ENCODE peak calls at places on chromosomes 3 and 15, in eight cellular contexts. One of them, this sample, is unnamed.

GRCh38 chr3:66253790-66254620 is 33.2 kb downstream of the SLC25A26 start:
- DNase-seq in thoracic aorta: no peak
- DNase-seq in CD8-positive, alpha-beta T cell: no peak
- DNase-seq in H1: no peak
- DNase-seq in neural progenitor cell: peak; percentile 12
- DNase-seq in vagina: no peak
- DNase-seq in transverse colon: no peak
- DNase-seq in fibroblast of mammary gland: peak; percentile 64
- DNase-seq in this sample: no peak

GRCh38 chr3:71537211-71537611 is 46.3 kb downstream of the FOXP1 start:
- DNase-seq in thoracic aorta: peak; percentile 42
- DNase-seq in CD8-positive, alpha-beta T cell: no peak
- DNase-seq in H1: no peak
- DNase-seq in neural progenitor cell: no peak
- DNase-seq in vagina: no peak
- DNase-seq in transverse colon: no peak
- DNase-seq in fibroblast of mammary gland: peak; percentile 98
- DNase-seq in this sample: peak; percentile 86

GRCh38 chr3:123758081-123758564 is 126.0 kb downstream of the MYLK start:
- DNase-seq in thoracic aorta: no peak
- DNase-seq in CD8-positive, alpha-beta T cell: no peak
- DNase-seq in H1: peak; percentile 35
- DNase-seq in neural progenitor cell: peak; percentile 33
- DNase-seq in vagina: peak; percentile 16
- DNase-seq in transverse colon: no peak
- DNase-seq in fibroblast of mammary gland: peak; percentile 70
- DNase-seq in this sample: peak; percentile 99

GRCh38 chr15:83012038-83012490 is 625 bp upstream of the C15orf40 start:
- DNase-seq in thoracic aorta: no peak
- DNase-seq in CD8-positive, alpha-beta T cell: no peak
- DNase-seq in H1: no peak
- DNase-seq in neural progenitor cell: no peak
- DNase-seq in vagina: no peak
- DNase-seq in transverse colon: no peak
- DNase-seq in fibroblast of mammary gland: peak; percentile 43
- DNase-seq in this sample: no peak

GRCh38 chr15:47806008-47806407 is 88.7 kb downstream of the SEMA6D start:
- DNase-seq in thoracic aorta: no peak
- DNase-seq in CD8-positive, alpha-beta T cell: no peak
- DNase-seq in H1: no peak
- DNase-seq in neural progenitor cell: no peak
- DNase-seq in vagina: no peak
- DNase-seq in transverse colon: no peak
- DNase-seq in fibroblast of mammary gland: no peak
- DNase-seq in this sample: no peak

GRCh38 chr3:52248816-52249547 is 3.4 kb downstream of the PPM1M start:
- DNase-seq in thoracic aorta: no peak
- DNase-seq in CD8-positive, alpha-beta T cell: peak; percentile 53
- DNase-seq in H1: no peak
- DNase-seq in neural progenitor cell: no peak
- DNase-seq in vagina: no peak
- DNase-seq in transverse colon: no peak
- DNase-seq in fibroblast of mammary gland: no peak
- DNase-seq in this sample: no peak

GRCh38 chr3:160400048-160400630 is 689 bp downstream of the SMC4 start:
- DNase-seq in thoracic aorta: no peak
- DNase-seq in CD8-positive, alpha-beta T cell: peak; percentile 33
- DNase-seq in H1: no peak
- DNase-seq in neural progenitor cell: peak; percentile 57
- DNase-seq in vagina: peak; percentile 88
- DNase-seq in transverse colon: peak; percentile 48
- DNase-seq in fibroblast of mammary gland: peak; percentile 52
- DNase-seq in this sample: no peak

GRCh38 chr3:101850327-101851048 is 1.2 kb downstream of the NFKBIZ start:
- DNase-seq in thoracic aorta: no peak
- DNase-seq in CD8-positive, alpha-beta T cell: peak; percentile 40
- DNase-seq in H1: no peak
- DNase-seq in neural progenitor cell: peak; percentile 6
- DNase-seq in vagina: no peak
- DNase-seq in transverse colon: no peak
- DNase-seq in fibroblast of mammary gland: peak; percentile 85
- DNase-seq in this sample: no peak

GRCh38 chr15:52178765-52179164 is 12.4 kb downstream of the GNB5 start:
- DNase-seq in thoracic aorta: no peak
- DNase-seq in CD8-positive, alpha-beta T cell: no peak
- DNase-seq in H1: peak; percentile 45
- DNase-seq in neural progenitor cell: no peak
- DNase-seq in vagina: no peak
- DNase-seq in transverse colon: peak; percentile 16
- DNase-seq in fibroblast of mammary gland: peak; percentile 5
- DNase-seq in this sample: no peak

GRCh38 chr3:55683666-55684270 is 196.7 kb upstream of the WNT5A start:
- DNase-seq in thoracic aorta: no peak
- DNase-seq in CD8-positive, alpha-beta T cell: no peak
- DNase-seq in H1: no peak
- DNase-seq in neural progenitor cell: no peak
- DNase-seq in vagina: no peak
- DNase-seq in transverse colon: no peak
- DNase-seq in fibroblast of mammary gland: no peak
- DNase-seq in this sample: peak; percentile 98

GRCh38 chr3:29335438-29335837 is 54.6 kb downstream of the RBMS3 start:
- DNase-seq in thoracic aorta: peak; percentile 74
- DNase-seq in CD8-positive, alpha-beta T cell: no peak
- DNase-seq in H1: no peak
- DNase-seq in neural progenitor cell: peak; percentile 49
- DNase-seq in vagina: no peak
- DNase-seq in transverse colon: peak; percentile 58
- DNase-seq in fibroblast of mammary gland: peak; percentile 98
- DNase-seq in this sample: peak; percentile 98

GRCh38 chr3:105836533-105836932 is 32.3 kb downstream of the CBLB start:
- DNase-seq in thoracic aorta: no peak
- DNase-seq in CD8-positive, alpha-beta T cell: no peak
- DNase-seq in H1: no peak
- DNase-seq in neural progenitor cell: no peak
- DNase-seq in vagina: no peak
- DNase-seq in transverse colon: no peak
- DNase-seq in fibroblast of mammary gland: peak; percentile 97
- DNase-seq in this sample: no peak

GRCh38 chr3:127660621-127661253 is 12.0 kb upstream of the ABTB1 start:
- DNase-seq in thoracic aorta: no peak
- DNase-seq in CD8-positive, alpha-beta T cell: no peak
- DNase-seq in H1: no peak
- DNase-seq in neural progenitor cell: no peak
- DNase-seq in vagina: no peak
- DNase-seq in transverse colon: no peak
- DNase-seq in fibroblast of mammary gland: no peak
- DNase-seq in this sample: no peak

GRCh38 chr3:51942603-51943450 is 664 bp downstream of the PARP3 start:
- DNase-seq in thoracic aorta: no peak
- DNase-seq in CD8-positive, alpha-beta T cell: peak; percentile 52
- DNase-seq in H1: no peak
- DNase-seq in neural progenitor cell: no peak
- DNase-seq in vagina: no peak
- DNase-seq in transverse colon: peak; percentile 73
- DNase-seq in fibroblast of mammary gland: peak; percentile 59
- DNase-seq in this sample: no peak

GRCh38 chr3:134897391-134898131 is 102.5 kb downstream of the EPHB1 start:
- DNase-seq in thoracic aorta: no peak
- DNase-seq in CD8-positive, alpha-beta T cell: no peak
- DNase-seq in H1: no peak
- DNase-seq in neural progenitor cell: no peak
- DNase-seq in vagina: no peak
- DNase-seq in transverse colon: no peak
- DNase-seq in fibroblast of mammary gland: no peak
- DNase-seq in this sample: no peak

GRCh38 chr3:192629429-192629828 is 97.9 kb downstream of the FGF12 start:
- DNase-seq in thoracic aorta: no peak
- DNase-seq in CD8-positive, alpha-beta T cell: no peak
- DNase-seq in H1: no peak
- DNase-seq in neural progenitor cell: no peak
- DNase-seq in vagina: no peak
- DNase-seq in transverse colon: no peak
- DNase-seq in fibroblast of mammary gland: no peak
- DNase-seq in this sample: no peak

GRCh38 chr15:56815247-56815646 is 81.9 kb upstream of the ZNF280D start:
- DNase-seq in thoracic aorta: no peak
- DNase-seq in CD8-positive, alpha-beta T cell: no peak
- DNase-seq in H1: no peak
- DNase-seq in neural progenitor cell: no peak
- DNase-seq in vagina: no peak
- DNase-seq in transverse colon: peak; percentile 75
- DNase-seq in fibroblast of mammary gland: no peak
- DNase-seq in this sample: peak; percentile 99

GRCh38 chr3:143973352-143974021 is 1.9 kb downstream of the DIPK2A start:
- DNase-seq in thoracic aorta: no peak
- DNase-seq in CD8-positive, alpha-beta T cell: no peak
- DNase-seq in H1: no peak
- DNase-seq in neural progenitor cell: peak; percentile 20
- DNase-seq in vagina: no peak
- DNase-seq in transverse colon: peak; percentile 10
- DNase-seq in fibroblast of mammary gland: peak; percentile 46
- DNase-seq in this sample: peak; percentile 7

GRCh38 chr3:4976109-4976508 is 3.1 kb upstream of the BHLHE40 start:
- DNase-seq in thoracic aorta: no peak
- DNase-seq in CD8-positive, alpha-beta T cell: no peak
- DNase-seq in H1: peak; percentile 65
- DNase-seq in neural progenitor cell: peak; percentile 60
- DNase-seq in vagina: no peak
- DNase-seq in transverse colon: peak; percentile 60
- DNase-seq in fibroblast of mammary gland: peak; percentile 81
- DNase-seq in this sample: no peak

GRCh38 chr3:141955163-141955562 is 78.7 kb downstream of the ATP1B3 start:
- DNase-seq in thoracic aorta: no peak
- DNase-seq in CD8-positive, alpha-beta T cell: no peak
- DNase-seq in H1: no peak
- DNase-seq in neural progenitor cell: peak; percentile 57
- DNase-seq in vagina: no peak
- DNase-seq in transverse colon: no peak
- DNase-seq in fibroblast of mammary gland: peak; percentile 29
- DNase-seq in this sample: peak; percentile 66

GRCh38 chr15:63371297-63371918 is 10.2 kb downstream of the CA12 start:
- DNase-seq in thoracic aorta: no peak
- DNase-seq in CD8-positive, alpha-beta T cell: no peak
- DNase-seq in H1: no peak
- DNase-seq in neural progenitor cell: no peak
- DNase-seq in vagina: no peak
- DNase-seq in transverse colon: no peak
- DNase-seq in fibroblast of mammary gland: peak; percentile 96
- DNase-seq in this sample: no peak

GRCh38 chr3:168191856-168192255 is 96.1 kb upstream of the GOLIM4 start:
- DNase-seq in thoracic aorta: no peak
- DNase-seq in CD8-positive, alpha-beta T cell: no peak
- DNase-seq in H1: no peak
- DNase-seq in neural progenitor cell: no peak
- DNase-seq in vagina: no peak
- DNase-seq in transverse colon: no peak
- DNase-seq in fibroblast of mammary gland: no peak
- DNase-seq in this sample: no peak

GRCh38 chr3:75906555-75907112 is 121.3 kb upstream of the ZNF717 start:
- DNase-seq in thoracic aorta: no peak
- DNase-seq in CD8-positive, alpha-beta T cell: no peak
- DNase-seq in H1: peak; percentile 82
- DNase-seq in neural progenitor cell: peak; percentile 88
- DNase-seq in vagina: no peak
- DNase-seq in transverse colon: no peak
- DNase-seq in fibroblast of mammary gland: no peak
- DNase-seq in this sample: no peak
- TF ChIP-seq CTCF in thoracic aorta: no peak
- TF ChIP-seq CTCF in CD8-positive, alpha-beta T cell: no peak
- TF ChIP-seq CTCF in H1: peak; percentile 52
- TF ChIP-seq CTCF in neural progenitor cell: peak; percentile 54
- TF ChIP-seq CTCF in vagina: no peak
- TF ChIP-seq CTCF in transverse colon: no peak
- TF ChIP-seq CTCF in fibroblast of mammary gland: no peak
- TF ChIP-seq CTCF in this sample: peak; percentile 32

DNA sequence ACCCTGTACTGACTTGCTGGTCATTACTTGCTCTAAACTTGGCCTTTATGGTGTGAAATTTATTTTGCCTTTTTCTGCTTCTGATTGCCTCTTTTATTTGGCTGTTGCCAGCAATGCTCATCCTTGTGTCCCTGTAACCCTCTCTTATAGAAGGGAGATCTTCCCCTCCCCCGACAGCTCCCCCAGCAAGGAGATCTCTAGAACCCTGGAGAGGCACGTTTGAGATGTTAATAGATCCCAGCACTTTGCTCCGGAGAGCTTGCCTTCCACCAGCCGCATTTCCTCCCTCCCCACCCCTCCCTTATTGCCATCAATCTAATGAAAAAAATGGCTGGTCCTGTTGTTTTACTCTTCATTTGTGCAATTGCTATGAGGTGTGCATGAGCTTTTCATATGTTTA is 18.1 kb downstream of the TRIM71 start:
- DNase-seq in thoracic aorta: no peak
- DNase-seq in CD8-positive, alpha-beta T cell: no peak
- DNase-seq in H1: no peak
- DNase-seq in neural progenitor cell: peak; percentile 50
- DNase-seq in vagina: no peak
- DNase-seq in transverse colon: no peak
- DNase-seq in fibroblast of mammary gland: no peak
- DNase-seq in this sample: no peak
- H3K4me3 ChIP-seq in thoracic aorta: no peak overlapping the region
- H3K4me3 ChIP-seq in CD8-positive, alpha-beta T cell: no peak overlapping the region
- H3K4me3 ChIP-seq in H1: peak overlapping the region; percentile 17
- H3K4me3 ChIP-seq in neural progenitor cell: peak overlapping the region; percentile 36
- H3K4me3 ChIP-seq in vagina: no peak overlapping the region
- H3K4me3 ChIP-seq in transverse colon: no peak overlapping the region
- H3K4me3 ChIP-seq in fibroblast of mammary gland: no peak overlapping the region
- H3K4me3 ChIP-seq in this sample: no peak overlapping the region

DNA sequence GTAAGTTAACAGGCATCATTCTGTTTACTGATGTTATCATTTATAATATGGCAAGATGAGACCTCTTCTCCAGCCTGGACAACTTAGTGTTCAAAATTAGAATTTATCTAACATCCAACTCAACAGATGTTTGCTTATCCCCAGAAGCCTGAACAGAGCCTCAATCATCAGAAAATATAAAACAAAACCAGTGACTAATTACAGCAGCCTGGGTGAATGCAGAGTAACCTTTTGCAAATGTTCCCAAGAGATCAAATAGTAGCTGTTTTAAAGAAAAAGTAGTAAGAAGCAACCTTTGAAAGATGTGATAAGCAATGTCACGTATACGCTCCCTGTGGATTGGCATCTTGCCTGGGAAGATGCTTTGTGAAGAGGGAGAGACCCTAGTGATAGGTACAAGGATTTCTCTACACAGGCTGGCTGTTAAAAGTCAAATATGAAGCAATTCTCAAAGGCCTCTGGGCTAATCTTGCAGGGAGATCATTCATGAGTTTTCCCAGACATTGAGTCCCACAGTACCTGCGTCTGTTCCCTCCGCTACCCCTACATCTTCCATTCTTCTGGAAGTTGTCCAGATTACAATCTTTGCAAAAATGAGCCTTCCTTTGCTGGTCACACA is 39.3 kb upstream of the PRICKLE2 start:
- DNase-seq in thoracic aorta: no peak
- DNase-seq in CD8-positive, alpha-beta T cell: no peak
- DNase-seq in H1: no peak
- DNase-seq in neural progenitor cell: no peak
- DNase-seq in vagina: no peak
- DNase-seq in transverse colon: no peak
- DNase-seq in fibroblast of mammary gland: peak; percentile 76
- DNase-seq in this sample: no peak
- TF ChIP-seq CTCF in thoracic aorta: no peak
- TF ChIP-seq CTCF in CD8-positive, alpha-beta T cell: no peak
- TF ChIP-seq CTCF in H1: no peak
- TF ChIP-seq CTCF in neural progenitor cell: no peak
- TF ChIP-seq CTCF in vagina: no peak
- TF ChIP-seq CTCF in transverse colon: no peak
- TF ChIP-seq CTCF in fibroblast of mammary gland: peak; percentile 47
- TF ChIP-seq CTCF in this sample: no peak

GRCh38 chr3:187290561-187290960 is 976 bp downstream of the MASP1 start:
- DNase-seq in thoracic aorta: no peak
- DNase-seq in CD8-positive, alpha-beta T cell: no peak
- DNase-seq in H1: no peak
- DNase-seq in neural progenitor cell: no peak
- DNase-seq in vagina: no peak
- DNase-seq in transverse colon: no peak
- DNase-seq in fibroblast of mammary gland: no peak
- DNase-seq in this sample: no peak
- H3K4me3 ChIP-seq in thoracic aorta: no peak overlapping the region
- H3K4me3 ChIP-seq in CD8-positive, alpha-beta T cell: no peak overlapping the region
- H3K4me3 ChIP-seq in H1: no peak overlapping the region
- H3K4me3 ChIP-seq in neural progenitor cell: no peak overlapping the region
- H3K4me3 ChIP-seq in vagina: peak overlapping the region; percentile 57
- H3K4me3 ChIP-seq in transverse colon: peak overlapping the region; percentile 38
- H3K4me3 ChIP-seq in fibroblast of mammary gland: no peak overlapping the region
- H3K4me3 ChIP-seq in this sample: no peak overlapping the region